ENCODE peak calls at places on chromosomes 6 and 20, in five cellular contexts. I is left lung, Q is fibroblast of the aortic adventitia, X is lower lobe of right lung, E is prostate gland. Y is an unnamed sample.

GRCh38 chr20:40359127-40359892 is 329.7 kb downstream of the MAFB start:
- DNase-seq in I (no peak), Q (no peak), X (no peak), E (peak), Y (no peak)

GRCh38 chr20:370151-370600 is 10.4 kb upstream of the TRIB3 start:
- DNase-seq in I (no peak), Q (no peak), X (peak), E (peak), Y (no peak)

GRCh38 chr20:44422083-44422482 is 53.6 kb upstream of the TTPAL start:
- DNase-seq in I (no peak), Q (peak), X (no peak), E (no peak), Y (no peak)

GRCh38 chr20:46709459-46710148 is at the start of gene SLC2A10:
- DNase-seq in I (peak), Q (peak), X (peak), E (peak), Y (peak)

GRCh38 chr6:134921276-134921979 is 28.5 kb downstream of the ALDH8A1 start:
- DNase-seq in I (no peak), Q (no peak), X (no peak), E (no peak), Y (no peak)

GRCh38 chr6:129500958-129501381 is 209.0 kb downstream of the ARHGAP18 start:
- DNase-seq in I (no peak), Q (no peak), X (no peak), E (no peak), Y (no peak)

GRCh38 chr20:23148721-23149570 is 62.8 kb upstream of the CD93 start:
- DNase-seq in I (no peak), Q (no peak), X (no peak), E (no peak), Y (peak)

GRCh38 chr6:79546186-79546585 is 9.0 kb upstream of the LCA5 start:
- DNase-seq in I (no peak), Q (peak), X (no peak), E (no peak), Y (no peak)

GRCh38 chr6:157173756-157174155 is 149.6 kb downstream of the TMEM242 start:
- DNase-seq in I (no peak), Q (peak), X (no peak), E (no peak), Y (no peak)

GRCh38 chr20:39829713-39830112 is 859.3 kb downstream of the MAFB start:
- DNase-seq in I (no peak), Q (no peak), X (no peak), E (no peak), Y (no peak)

GRCh38 chr6:782141-782540 is 89.2 kb upstream of the EXOC2 start:
- DNase-seq in I (no peak), Q (no peak), X (no peak), E (no peak), Y (no peak)

GRCh38 chr6:71124340-71124739 is 164.3 kb upstream of the OGFRL1 start:
- DNase-seq in I (no peak), Q (no peak), X (no peak), E (no peak), Y (no peak)

GRCh38 chr6:137430954-137431353 is 63.2 kb downstream of the OLIG3 start:
- DNase-seq in I (no peak), Q (no peak), X (no peak), E (no peak), Y (no peak)

GRCh38 chr20:44409132-44409600 is 53.7 kb downstream of the HNF4A start:
- DNase-seq in I (no peak), Q (peak), X (no peak), E (no peak), Y (no peak)

GRCh38 chr6:47044418-47044817 is 2.3 kb upstream of the ADGRF1 start:
- DNase-seq in I (no peak), Q (no peak), X (no peak), E (peak), Y (no peak)

GRCh38 chr20:63087872-63088680 is 81.3 kb upstream of the BHLHE23 start:
- DNase-seq in I (peak), Q (no peak), X (peak), E (no peak), Y (peak)

GRCh38 chr6:33828452-33828763 is 24.6 kb upstream of the MLN start:
- DNase-seq in I (no peak), Q (no peak), X (no peak), E (peak), Y (no peak)

GRCh38 chr6:148959511-148959910 is 212.7 kb downstream of the UST start:
- DNase-seq in I (no peak), Q (no peak), X (no peak), E (no peak), Y (no peak)

GRCh38 chr6:157323114-157323923 is at the start of gene TMEM242:
- DNase-seq in I (peak), Q (peak), X (peak), E (peak), Y (peak)

GRCh38 chr6:43708857-43709653 is 21.5 kb upstream of the MRPS18A start:
- DNase-seq in I (no peak), Q (peak), X (no peak), E (no peak), Y (no peak)

GRCh38 chr6:47371139-47371874 is 61.6 kb upstream of the TNFRSF21 start:
- DNase-seq in I (no peak), Q (no peak), X (no peak), E (no peak), Y (no peak)

GRCh38 chr6:4813055-4813454 is 36.9 kb downstream of the CDYL start:
- DNase-seq in I (no peak), Q (no peak), X (no peak), E (no peak), Y (no peak)

GRCh38 chr20:18256440-18257090 is 31.8 kb upstream of the ZNF133 start:
- DNase-seq in I (no peak), Q (no peak), X (no peak), E (no peak), Y (no peak)

GRCh38 chr6:15033850-15034203 is 212.0 kb upstream of the JARID2 start:
- DNase-seq in I (no peak), Q (no peak), X (no peak), E (no peak), Y (no peak)

GRCh38 chr20:64056889-64057627 is 5.9 kb upstream of the TCEA2 start:
- DNase-seq in I (no peak), Q (no peak), X (peak), E (no peak), Y (no peak)

Y was measured in suprapubic skin.